ENCODE peak calls at places on chromosome 17, in nine cellular contexts. X is H9, M is trophoblast cell, G is K562, W is neural progenitor cell, K is neuronal stem cell, S is SK-N-SH, O is GM23248, U is GM12878. R is an unnamed sample.

GRCh38 chr17:2580641-2581040 is 12.8 kb upstream of the PAFAH1B1 start:
- DNase-seq in X (no peak), M (no peak), G (no peak), W (peak), K (peak), S (no peak), O (peak), U (no peak), R (no peak)

GRCh38 chr17:71180801-71181385 is 939.9 kb upstream of the SOX9 start:
- DNase-seq in X (no peak), M (no peak), G (no peak), W (no peak), K (no peak), S (peak), O (peak), U (no peak), R (no peak)

GRCh38 chr17:40419559-40420331 is 2.0 kb upstream of the TOP2A start:
- DNase-seq in X (no peak), M (no peak), G (no peak), W (peak), K (no peak), S (peak), O (no peak), U (no peak), R (no peak)

GRCh38 chr17:66426397-66427033 is 124.1 kb downstream of the PRKCA start:
- DNase-seq in X (peak), M (peak), G (peak), W (no peak), K (no peak), S (no peak), O (peak), U (no peak), R (no peak)

GRCh38 chr17:64209983-64210382 is 53.1 kb downstream of the TEX2 start:
- DNase-seq in X (peak), M (no peak), G (no peak), W (no peak), K (no peak), S (no peak), O (no peak), U (no peak), R (no peak)

GRCh38 chr17:29778936-29779811 is 150.9 kb downstream of the SSH2 start:
- DNase-seq in X (peak), M (peak), G (peak), W (peak), K (peak), S (peak), O (peak), U (no peak), R (peak)

GRCh38 chr17:4858880-4859260 is 25.7 kb downstream of the MINK1 start:
- DNase-seq in X (peak), M (no peak), G (no peak), W (no peak), K (no peak), S (peak), O (peak), U (no peak), R (peak)

GRCh38 chr17:64386412-64387144 is 4.1 kb downstream of the PECAM1 start:
- DNase-seq in X (no peak), M (no peak), G (no peak), W (no peak), K (no peak), S (no peak), O (no peak), U (no peak), R (no peak)

GRCh38 chr17:46782250-46782953 is 36.1 kb downstream of the WNT3 start:
- DNase-seq in X (peak), M (peak), G (peak), W (peak), K (no peak), S (peak), O (peak), U (no peak), R (no peak)

GRCh38 chr17:76462556-76463290 is 4.7 kb upstream of the AANAT start:
- DNase-seq in X (no peak), M (no peak), G (no peak), W (no peak), K (no peak), S (no peak), O (no peak), U (no peak), R (no peak)

GRCh38 chr17:72351884-72352346 is 231.1 kb downstream of the SOX9 start:
- DNase-seq in X (peak), M (no peak), G (no peak), W (peak), K (no peak), S (peak), O (no peak), U (no peak), R (no peak)

GRCh38 chr17:50594040-50594618 is 33.6 kb downstream of the CACNA1G start:
- DNase-seq in X (no peak), M (no peak), G (no peak), W (no peak), K (no peak), S (peak), O (no peak), U (no peak), R (no peak)

GRCh38 chr17:384622-385194 is 32.1 kb upstream of the RPH3AL start:
- DNase-seq in X (no peak), M (no peak), G (no peak), W (peak), K (no peak), S (no peak), O (no peak), U (no peak), R (no peak)
- H3K9ac ChIP-seq in X (no peak), M (no peak), G (no peak), W (no peak), K (peak), S (no peak), O (no peak), U (no peak), R (no peak)

GRCh38 chr17:44221862-44222111 is 2.3 kb upstream of the UBTF start:
- DNase-seq in X (no peak), M (no peak), G (no peak), W (no peak), K (peak), S (no peak), O (no peak), U (no peak), R (no peak)
- H2AFZ ChIP-seq in X (no peak), M (peak), G (no peak), W (no peak), K (peak), S (peak), O (peak), U (peak), R (peak)

GRCh38 chr17:57750109-57750845 is 5.2 kb upstream of the CCDC182 start:
- DNase-seq in X (no peak), M (no peak), G (no peak), W (no peak), K (no peak), S (no peak), O (no peak), U (no peak), R (no peak)

GRCh38 chr17:57749701-57750100 is 4.6 kb upstream of the CCDC182 start:
- DNase-seq in X (no peak), M (no peak), G (no peak), W (no peak), K (no peak), S (no peak), O (no peak), U (no peak), R (no peak)

GRCh38 chr17:57750930-57751329 is 5.8 kb upstream of the CCDC182 start:
- DNase-seq in X (no peak), M (no peak), G (no peak), W (no peak), K (no peak), S (no peak), O (no peak), U (no peak), R (no peak)

GRCh38 chr17:57751348-57751970 is 6.4 kb upstream of the CCDC182 start:
- DNase-seq in X (no peak), M (no peak), G (no peak), W (no peak), K (no peak), S (no peak), O (no peak), U (no peak), R (no peak)

GRCh38 chr17:57751971-57752905 is 7.1 kb upstream of the CCDC182 start:
- DNase-seq in X (no peak), M (no peak), G (no peak), W (no peak), K (no peak), S (peak), O (no peak), U (no peak), R (no peak)
- H3K9ac ChIP-seq in X (no peak), M (no peak), G (no peak), W (no peak), K (no peak), S (no peak), O (no peak), U (no peak), R (no peak)

DNA sequence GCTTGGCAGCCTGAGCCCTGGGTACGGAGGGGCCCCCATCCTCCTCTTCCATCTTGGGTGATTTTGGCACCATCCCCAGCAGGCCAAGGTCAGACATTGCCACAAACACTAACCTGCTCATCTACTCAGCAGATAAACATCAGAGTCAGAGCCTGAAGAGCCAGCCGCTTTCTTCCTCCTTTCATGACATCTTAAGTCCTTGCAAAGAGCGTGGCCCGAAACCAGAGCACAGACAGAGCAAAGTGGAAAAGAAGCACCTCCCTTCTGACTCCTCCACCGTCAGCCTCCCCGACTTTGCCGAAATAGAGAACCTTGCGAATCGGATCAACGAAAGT is 60.4 kb upstream of the RPH3AL start:
- DNase-seq in X (no peak), M (no peak), G (no peak), W (no peak), K (no peak), S (no peak), O (no peak), U (no peak), R (no peak)
- H2AFZ ChIP-seq in X (no peak), M (no peak), G (no peak), W (no peak), K (no peak), S (no peak), O (no peak), U (peak), R (no peak)

GRCh38 chr17:62164712-62165377 is 99.8 kb upstream of the MED13 start:
- DNase-seq in X (no peak), M (peak), G (no peak), W (no peak), K (no peak), S (no peak), O (no peak), U (no peak), R (no peak)
- H3K9ac ChIP-seq in X (no peak), M (no peak), G (no peak), W (no peak), K (no peak), S (no peak), O (no peak), U (no peak), R (no peak)

GRCh38 chr17:81164464-81165245 is 652 bp upstream of the PVALEF start:
- DNase-seq in X (no peak), M (no peak), G (no peak), W (peak), K (no peak), S (peak), O (no peak), U (no peak), R (no peak)

GRCh38 chr17:81163703-81164413 is 1.4 kb upstream of the PVALEF start:
- DNase-seq in X (no peak), M (no peak), G (no peak), W (no peak), K (no peak), S (no peak), O (no peak), U (no peak), R (no peak)

GRCh38 chr17:81161972-81162371 is 3.3 kb upstream of the PVALEF start:
- DNase-seq in X (no peak), M (no peak), G (no peak), W (no peak), K (no peak), S (no peak), O (no peak), U (no peak), R (no peak)

GRCh38 chr17:81162491-81162890 is 2.8 kb upstream of the PVALEF start:
- DNase-seq in X (no peak), M (no peak), G (no peak), W (no peak), K (no peak), S (no peak), O (no peak), U (no peak), R (no peak)

DNA sequence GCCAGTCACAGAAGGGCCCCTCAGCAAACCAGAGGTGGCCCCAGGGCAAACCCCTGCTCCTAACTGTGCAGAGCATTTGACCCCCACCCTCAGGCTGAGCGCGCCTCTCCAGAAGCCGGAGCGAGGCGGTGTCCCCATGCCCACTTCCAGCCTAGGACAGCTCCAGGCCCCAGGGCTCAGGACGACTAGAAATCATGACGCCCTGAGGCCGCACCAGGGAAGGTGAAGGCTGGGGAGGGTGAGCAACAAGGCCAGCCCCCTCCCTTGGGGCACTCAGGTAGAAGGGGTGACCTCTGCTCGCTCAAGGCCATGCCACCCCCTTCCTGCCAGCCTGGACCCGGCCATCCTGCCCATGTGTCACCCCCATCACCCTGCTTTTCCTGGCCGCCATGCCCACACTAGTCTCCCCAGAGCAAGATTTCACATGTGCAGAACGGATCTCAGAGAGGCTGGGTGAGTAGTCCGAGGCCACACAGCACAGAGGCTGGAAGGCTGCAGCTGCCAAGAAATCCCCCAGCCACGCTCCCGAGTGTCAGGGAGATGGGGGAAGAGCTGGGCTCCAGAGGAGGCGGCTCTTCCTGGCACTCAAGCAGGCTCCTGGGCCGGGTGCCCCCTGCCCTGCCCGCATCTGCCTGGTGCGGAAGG is 2.1 kb upstream of the PVALEF start:
- DNase-seq in X (no peak), M (no peak), G (no peak), W (no peak), K (no peak), S (no peak), O (no peak), U (no peak), R (no peak)
- H2AFZ ChIP-seq in X (no peak), M (no peak), G (no peak), W (no peak), K (no peak), S (no peak), O (no peak), U (no peak), R (no peak)

DNA sequence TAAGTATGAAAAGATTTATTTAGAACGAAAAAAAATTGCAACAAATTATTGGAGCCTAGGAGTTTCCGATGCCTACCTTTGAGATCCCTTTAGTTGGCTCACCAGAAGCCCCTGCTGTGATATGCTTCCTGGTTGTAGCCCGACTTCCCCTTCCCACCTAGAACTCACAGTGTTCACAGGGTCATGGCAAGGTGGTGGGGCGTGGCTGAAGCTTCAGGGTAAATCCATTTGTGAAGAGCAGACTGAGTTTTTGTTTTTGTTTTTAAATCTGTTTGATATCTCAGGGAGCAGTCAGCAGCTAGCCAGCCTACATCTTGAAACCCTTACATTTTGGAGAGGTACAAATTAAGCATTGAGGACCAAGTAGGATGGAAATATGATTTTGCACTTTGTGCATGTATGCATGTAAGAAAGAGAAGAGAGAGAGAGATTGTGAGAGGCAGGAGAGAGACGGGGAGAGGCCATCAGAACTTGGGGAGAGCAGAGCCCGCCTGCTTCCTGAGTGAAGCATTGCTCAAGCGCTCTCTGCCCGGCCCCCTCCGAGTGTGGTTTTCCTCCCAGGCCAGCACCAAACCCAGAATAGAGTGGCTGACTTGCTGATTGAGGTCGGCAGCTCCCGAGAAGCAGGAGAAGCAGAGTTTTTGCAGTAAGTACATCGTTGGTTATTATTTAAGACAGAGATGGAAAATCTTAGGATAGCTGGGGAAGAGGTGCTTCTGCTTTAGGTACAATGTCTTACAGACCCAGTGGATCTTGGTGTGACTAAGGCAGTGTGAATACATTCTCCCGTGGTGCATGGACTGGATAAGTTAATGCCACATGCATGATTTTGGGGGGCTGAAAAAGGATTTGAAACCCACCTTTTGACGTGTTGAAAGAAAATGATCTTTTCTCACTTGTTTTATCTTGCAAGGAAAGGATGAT is 64.2 kb downstream of the SPECC1 start:
- DNase-seq in X (no peak), M (no peak), G (no peak), W (no peak), K (no peak), S (no peak), O (no peak), U (no peak), R (no peak)
- H3K9ac ChIP-seq in X (no peak), M (no peak), G (no peak), W (no peak), K (no peak), S (no peak), O (no peak), U (peak), R (no peak)